ENCODE peak calls at places on chromosomes 11 and 22, in six cellular contexts. S, U, V, Q, T and K are unnamed samples.

GRCh38 chr11:6640036-6640984 is 15.3 kb downstream of the DCHS1 start:
- DNase-seq in T (no peak), V (no peak), S (no peak), U (no peak), Q (no peak), K (no peak)

GRCh38 chr11:3102641-3102921 is 45.4 kb upstream of the CARS1 start:
- DNase-seq in Q (no peak), U (no peak), T (no peak), V (no peak), S (peak; percentile 1), K (no peak)

GRCh38 chr22:50728523-50728931 is 9.5 kb upstream of the ACR start:
- DNase-seq in T (no peak), Q (no peak), V (no peak), U (no peak), S (no peak), K (no peak)

GRCh38 chr11:3223932-3224729 is 5.5 kb upstream of the MRGPRG start:
- DNase-seq in T (no peak), U (no peak), V (no peak), S (peak; percentile 43), Q (no peak), K (no peak)

GRCh38 chr11:60845338-60845737 is 3.4 kb downstream of the CCDC86 start:
- DNase-seq in T (no peak), V (no peak), S (no peak), Q (no peak), U (no peak), K (no peak)

GRCh38 chr11:46718155-46719019 is 626 bp upstream of the F2 start:
- DNase-seq in V (peak; percentile 39), S (no peak), U (no peak), T (peak; percentile 28), Q (no peak), K (no peak)

GRCh38 chr11:8805256-8805655 is 105.7 kb upstream of the AKIP1 start:
- DNase-seq in V (no peak), S (no peak), U (no peak), Q (no peak), T (no peak), K (no peak)

GRCh38 chr22:36852056-36852973 is 8.5 kb upstream of the NCF4 start:
- DNase-seq in Q (no peak), S (no peak), T (no peak), V (no peak), U (no peak), K (no peak)

GRCh38 chr11:64858467-64859401 is 14.3 kb upstream of the CDC42BPG start:
- DNase-seq in S (no peak), U (no peak), T (no peak), V (no peak), Q (no peak), K (no peak)

GRCh38 chr11:129681344-129682114 is 134.1 kb upstream of the TMEM45B start:
- DNase-seq in T (no peak), S (no peak), U (no peak), Q (no peak), V (no peak), K (peak; percentile 55)

GRCh38 chr22:30406400-30406799 is 9.6 kb downstream of the SEC14L2 start:
- DNase-seq in U (no peak), Q (no peak), V (no peak), S (no peak), T (no peak), K (no peak)

GRCh38 chr22:35612903-35613302 is 4.2 kb downstream of the MB start:
- DNase-seq in Q (no peak), S (no peak), V (no peak), U (no peak), T (no peak), K (no peak)

GRCh38 chr11:117143390-117143789 is 697 bp upstream of the PAFAH1B2 start:
- DNase-seq in V (peak; percentile 77), U (no peak), T (peak; percentile 59), Q (peak; percentile 10), S (peak; percentile 49), K (peak; percentile 60)

GRCh38 chr11:58334708-58335107 is 24.2 kb downstream of the OR5B17 start:
- DNase-seq in S (no peak), U (peak; percentile 43), Q (peak; percentile 56), T (peak; percentile 97), V (no peak), K (no peak)

GRCh38 chr11:103202048-103202651 is 92.9 kb downstream of the DYNC2H1 start:
- DNase-seq in T (peak; percentile 72), S (peak; percentile 27), V (peak; percentile 45), Q (no peak), U (no peak), K (peak; percentile 38)

GRCh38 chr11:107834995-107835394 is 23.6 kb downstream of the SLC35F2 start:
- DNase-seq in U (no peak), V (no peak), S (no peak), Q (no peak), T (no peak), K (no peak)

GRCh38 chr11:2699185-2699530 is 636 bp downstream of the KCNQ1OT1 start:
- DNase-seq in Q (no peak), U (no peak), V (no peak), S (no peak), T (peak; percentile 9), K (no peak)

GRCh38 chr11:44609783-44610155 is 44.3 kb downstream of the CD82 start:
- DNase-seq in S (no peak), T (no peak), V (peak; percentile 29), U (no peak), Q (no peak), K (no peak)

GRCh38 chr11:18490736-18491485 is 35.3 kb downstream of the LDHAL6A start:
- DNase-seq in S (no peak), Q (no peak), T (no peak), V (no peak), U (no peak), K (no peak)

GRCh38 chr11:12110714-12111481 is 508 bp downstream of the MICAL2 start:
- DNase-seq in U (no peak), S (peak; percentile 51), T (peak; percentile 36), Q (no peak), V (peak; percentile 52), K (no peak)

GRCh38 chr11:116580828-116581227 is 192.0 kb downstream of the BUD13 start:
- DNase-seq in T (no peak), S (peak; percentile 87), U (no peak), V (no peak), Q (no peak), K (no peak)

GRCh38 chr22:38397189-38398097 is 57.6 kb downstream of the KCNJ4 start:
- DNase-seq in V (no peak), T (peak; percentile 23), U (no peak), S (no peak), Q (no peak), K (peak; percentile 86)

GRCh38 chr22:35761037-35761436 is 43.4 kb downstream of the APOL5 start:
- DNase-seq in Q (no peak), S (peak; percentile 35), U (no peak), V (peak; percentile 9), T (peak; percentile 30), K (peak; percentile 11)

GRCh38 chr22:29312218-29313125 is 3.0 kb downstream of the RASL10A start:
- DNase-seq in U (no peak), Q (no peak), T (no peak), V (no peak), S (no peak), K (no peak)